ENCODE peak calls at places on chromosomes 3 and 15, in four cellular contexts. One of them, this sample, is unnamed.

GRCh38 chr3:139694542-139694941 is 16.8 kb upstream of the NMNAT3 start:
- DNase-seq in pancreas: no peak
- DNase-seq in effector CD4-positive, alpha-beta T cell: no peak
- DNase-seq in stimulated activated CD4-positive, alpha-beta T cell treated with anti-CD3 and anti-CD28 coated beads, Interleukin-2, amount 100 ng/mL, for 24 hours: no peak
- DNase-seq in this sample: no peak

GRCh38 chr3:156820687-156821070 is 5.5 kb upstream of the LEKR1 start:
- DNase-seq in effector CD4-positive, alpha-beta T cell: no peak
- DNase-seq in stimulated activated CD4-positive, alpha-beta T cell treated with anti-CD3 and anti-CD28 coated beads, Interleukin-2, amount 100 ng/mL, for 24 hours: no peak
- DNase-seq in pancreas: no peak
- DNase-seq in this sample: no peak

GRCh38 chr3:151816091-151816604 is 2.2 kb downstream of the AADAC start:
- DNase-seq in pancreas: no peak
- DNase-seq in stimulated activated CD4-positive, alpha-beta T cell treated with anti-CD3 and anti-CD28 coated beads, Interleukin-2, amount 100 ng/mL, for 24 hours: no peak
- DNase-seq in effector CD4-positive, alpha-beta T cell: no peak
- DNase-seq in this sample: no peak

GRCh38 chr3:4935347-4935746 is 43.9 kb upstream of the BHLHE40 start:
- DNase-seq in pancreas: no peak
- DNase-seq in stimulated activated CD4-positive, alpha-beta T cell treated with anti-CD3 and anti-CD28 coated beads, Interleukin-2, amount 100 ng/mL, for 24 hours: no peak
- DNase-seq in effector CD4-positive, alpha-beta T cell: no peak
- DNase-seq in this sample: no peak

GRCh38 chr3:169241575-169241927 is 422.0 kb downstream of the MECOM start:
- DNase-seq in effector CD4-positive, alpha-beta T cell: no peak
- DNase-seq in pancreas: no peak
- DNase-seq in stimulated activated CD4-positive, alpha-beta T cell treated with anti-CD3 and anti-CD28 coated beads, Interleukin-2, amount 100 ng/mL, for 24 hours: no peak
- DNase-seq in this sample: no peak

GRCh38 chr3:19436746-19437145 is 288.4 kb downstream of the KCNH8 start:
- DNase-seq in stimulated activated CD4-positive, alpha-beta T cell treated with anti-CD3 and anti-CD28 coated beads, Interleukin-2, amount 100 ng/mL, for 24 hours: no peak
- DNase-seq in pancreas: no peak
- DNase-seq in effector CD4-positive, alpha-beta T cell: no peak
- DNase-seq in this sample: no peak

GRCh38 chr15:88396382-88396781 is 70.8 kb downstream of the MRPL46 start:
- DNase-seq in stimulated activated CD4-positive, alpha-beta T cell treated with anti-CD3 and anti-CD28 coated beads, Interleukin-2, amount 100 ng/mL, for 24 hours: no peak
- DNase-seq in pancreas: no peak
- DNase-seq in effector CD4-positive, alpha-beta T cell: no peak
- DNase-seq in this sample: no peak

GRCh38 chr15:63600001-63600645 is 2.9 kb downstream of the FBXL22 start:
- DNase-seq in stimulated activated CD4-positive, alpha-beta T cell treated with anti-CD3 and anti-CD28 coated beads, Interleukin-2, amount 100 ng/mL, for 24 hours: peak
- DNase-seq in pancreas: no peak
- DNase-seq in effector CD4-positive, alpha-beta T cell: no peak
- DNase-seq in this sample: no peak

GRCh38 chr3:12751548-12751947 is 7.5 kb downstream of the TMEM40 start:
- DNase-seq in pancreas: no peak
- DNase-seq in stimulated activated CD4-positive, alpha-beta T cell treated with anti-CD3 and anti-CD28 coated beads, Interleukin-2, amount 100 ng/mL, for 24 hours: no peak
- DNase-seq in effector CD4-positive, alpha-beta T cell: no peak
- DNase-seq in this sample: no peak

GRCh38 chr15:69973102-69973714 is 124.5 kb downstream of the TLE3 start:
- DNase-seq in stimulated activated CD4-positive, alpha-beta T cell treated with anti-CD3 and anti-CD28 coated beads, Interleukin-2, amount 100 ng/mL, for 24 hours: peak
- DNase-seq in pancreas: no peak
- DNase-seq in effector CD4-positive, alpha-beta T cell: no peak
- DNase-seq in this sample: peak

GRCh38 chr3:171376125-171376947 is 83.9 kb downstream of the TNIK start:
- DNase-seq in stimulated activated CD4-positive, alpha-beta T cell treated with anti-CD3 and anti-CD28 coated beads, Interleukin-2, amount 100 ng/mL, for 24 hours: no peak
- DNase-seq in effector CD4-positive, alpha-beta T cell: no peak
- DNase-seq in pancreas: no peak
- DNase-seq in this sample: peak

GRCh38 chr3:20111836-20112235 is 71.6 kb downstream of the KAT2B start:
- DNase-seq in stimulated activated CD4-positive, alpha-beta T cell treated with anti-CD3 and anti-CD28 coated beads, Interleukin-2, amount 100 ng/mL, for 24 hours: no peak
- DNase-seq in pancreas: no peak
- DNase-seq in effector CD4-positive, alpha-beta T cell: no peak
- DNase-seq in this sample: no peak

GRCh38 chr3:129690406-129690805 is 83.9 kb upstream of the PLXND1 start:
- DNase-seq in stimulated activated CD4-positive, alpha-beta T cell treated with anti-CD3 and anti-CD28 coated beads, Interleukin-2, amount 100 ng/mL, for 24 hours: peak
- DNase-seq in effector CD4-positive, alpha-beta T cell: peak
- DNase-seq in pancreas: no peak
- DNase-seq in this sample: peak

GRCh38 chr15:98280576-98280975 is 320.1 kb downstream of the ARRDC4 start:
- DNase-seq in pancreas: no peak
- DNase-seq in stimulated activated CD4-positive, alpha-beta T cell treated with anti-CD3 and anti-CD28 coated beads, Interleukin-2, amount 100 ng/mL, for 24 hours: no peak
- DNase-seq in effector CD4-positive, alpha-beta T cell: no peak
- DNase-seq in this sample: no peak

GRCh38 chr15:56148099-56148498 is 95.6 kb downstream of the RFX7 start:
- DNase-seq in stimulated activated CD4-positive, alpha-beta T cell treated with anti-CD3 and anti-CD28 coated beads, Interleukin-2, amount 100 ng/mL, for 24 hours: no peak
- DNase-seq in effector CD4-positive, alpha-beta T cell: no peak
- DNase-seq in pancreas: no peak
- DNase-seq in this sample: no peak

GRCh38 chr3:128870327-128870726 is 9.1 kb upstream of the ACAD9 start:
- DNase-seq in effector CD4-positive, alpha-beta T cell: no peak
- DNase-seq in pancreas: no peak
- DNase-seq in stimulated activated CD4-positive, alpha-beta T cell treated with anti-CD3 and anti-CD28 coated beads, Interleukin-2, amount 100 ng/mL, for 24 hours: no peak
- DNase-seq in this sample: no peak

GRCh38 chr3:138862924-138863775 is 28.4 kb upstream of the PIK3CB start:
- DNase-seq in pancreas: peak
- DNase-seq in stimulated activated CD4-positive, alpha-beta T cell treated with anti-CD3 and anti-CD28 coated beads, Interleukin-2, amount 100 ng/mL, for 24 hours: no peak
- DNase-seq in effector CD4-positive, alpha-beta T cell: no peak
- DNase-seq in this sample: no peak

GRCh38 chr3:126315083-126315658 is 42.0 kb downstream of the KLF15 start:
- DNase-seq in stimulated activated CD4-positive, alpha-beta T cell treated with anti-CD3 and anti-CD28 coated beads, Interleukin-2, amount 100 ng/mL, for 24 hours: no peak
- DNase-seq in effector CD4-positive, alpha-beta T cell: no peak
- DNase-seq in pancreas: no peak
- DNase-seq in this sample: no peak